ENCODE peak calls at places on chromosomes 7 and 10, in five cellular contexts. L is GM23338; J is CD8-positive, alpha-beta T cell; Z is tibial artery; P is astrocyte. W is an unnamed sample.

GRCh38 chr10:63563623-63564022 is 42.4 kb downstream of the REEP3 start:
- DNase-seq in J (no peak), P (no peak), Z (no peak), L (no peak), W (no peak)

GRCh38 chr10:44030132-44030531 is 354.8 kb downstream of the CXCL12 start:
- DNase-seq in Z (no peak), L (peak; percentile 72), P (no peak), J (peak; percentile 22), W (no peak)

GRCh38 chr7:15628876-15629275 is 57.6 kb downstream of the MEOX2 start:
- DNase-seq in Z (no peak), L (no peak), P (peak; percentile 8), J (no peak), W (no peak)

GRCh38 chr7:116180302-116180701 is 30.0 kb upstream of the TES start:
- DNase-seq in Z (no peak), L (peak; percentile 81), P (no peak), J (peak; percentile 16), W (no peak)

GRCh38 chr10:25766687-25767221 is 167.3 kb upstream of the MYO3A start:
- DNase-seq in L (peak; percentile 91), Z (no peak), J (no peak), P (no peak), W (no peak)

GRCh38 chr7:28149291-28150101 is 31.1 kb downstream of the JAZF1 start:
- DNase-seq in L (no peak), Z (no peak), J (no peak), P (no peak), W (no peak)

GRCh38 chr7:70684173-70684572 is 447.8 kb upstream of the GALNT17 start:
- DNase-seq in L (no peak), P (no peak), J (no peak), Z (no peak), W (no peak)

GRCh38 chr7:69403169-69403568 is 195.1 kb upstream of the AUTS2 start:
- DNase-seq in L (peak; percentile 62), Z (no peak), J (no peak), P (no peak), W (no peak)

GRCh38 chr10:91034494-91035157 is 113.7 kb upstream of the ANKRD1 start:
- DNase-seq in L (peak; percentile 50), Z (peak; percentile 79), P (peak; percentile 62), J (no peak), W (peak; percentile 72)

GRCh38 chr10:132891994-132892393 is 50.4 kb downstream of the CFAP46 start:
- DNase-seq in J (no peak), Z (peak; percentile 7), P (peak; percentile 9), L (no peak), W (peak; percentile 45)

GRCh38 chr10:3776796-3777571 is 8.0 kb downstream of the KLF6 start:
- DNase-seq in L (no peak), P (peak; percentile 96), Z (peak; percentile 55), J (peak; percentile 55), W (peak; percentile 51)

GRCh38 chr7:74262639-74263398 is 8.6 kb upstream of the RFC2 start:
- DNase-seq in L (no peak), P (no peak), Z (no peak), J (no peak), W (no peak)

GRCh38 chr7:22697897-22698645 is 28.9 kb upstream of the IL6 start:
- DNase-seq in L (no peak), P (no peak), J (no peak), Z (no peak), W (no peak)
- H3K36me3 ChIP-seq in L (no peaks in the 10 kb centered on the region), P (no peaks in the 10 kb centered on the region), J (no peaks in the 10 kb centered on the region), Z (no peaks in the 10 kb centered on the region), W (no peaks in the 10 kb centered on the region)

GRCh38 chr7:24825931-24826661 is 68.8 kb upstream of the GSDME start:
- DNase-seq in Z (no peak), L (peak; percentile 53), J (peak; percentile 16), P (peak; percentile 86), W (no peak)
- H3K4me3 ChIP-seq in Z (no peak overlapping the region), L (no peak overlapping the region), J (peak overlapping the region; percentile 3), P (no peak overlapping the region), W (no peak overlapping the region)

GRCh38 chr7:24438232-24438631 is 135.0 kb upstream of the PALS2 start:
- DNase-seq in Z (no peak), L (no peak), J (no peak), P (no peak), W (no peak)

GRCh38 chr7:24440851-24441250 is 132.4 kb upstream of the PALS2 start:
- DNase-seq in L (no peak), Z (no peak), P (no peak), J (no peak), W (no peak)

GRCh38 chr7:24435002-24435401 is 138.2 kb upstream of the PALS2 start:
- DNase-seq in P (no peak), Z (no peak), J (no peak), L (peak; percentile 95), W (no peak)

GRCh38 chr7:24432677-24433076 is 140.6 kb upstream of the PALS2 start:
- DNase-seq in J (no peak), P (no peak), L (no peak), Z (no peak), W (no peak)

DNA sequence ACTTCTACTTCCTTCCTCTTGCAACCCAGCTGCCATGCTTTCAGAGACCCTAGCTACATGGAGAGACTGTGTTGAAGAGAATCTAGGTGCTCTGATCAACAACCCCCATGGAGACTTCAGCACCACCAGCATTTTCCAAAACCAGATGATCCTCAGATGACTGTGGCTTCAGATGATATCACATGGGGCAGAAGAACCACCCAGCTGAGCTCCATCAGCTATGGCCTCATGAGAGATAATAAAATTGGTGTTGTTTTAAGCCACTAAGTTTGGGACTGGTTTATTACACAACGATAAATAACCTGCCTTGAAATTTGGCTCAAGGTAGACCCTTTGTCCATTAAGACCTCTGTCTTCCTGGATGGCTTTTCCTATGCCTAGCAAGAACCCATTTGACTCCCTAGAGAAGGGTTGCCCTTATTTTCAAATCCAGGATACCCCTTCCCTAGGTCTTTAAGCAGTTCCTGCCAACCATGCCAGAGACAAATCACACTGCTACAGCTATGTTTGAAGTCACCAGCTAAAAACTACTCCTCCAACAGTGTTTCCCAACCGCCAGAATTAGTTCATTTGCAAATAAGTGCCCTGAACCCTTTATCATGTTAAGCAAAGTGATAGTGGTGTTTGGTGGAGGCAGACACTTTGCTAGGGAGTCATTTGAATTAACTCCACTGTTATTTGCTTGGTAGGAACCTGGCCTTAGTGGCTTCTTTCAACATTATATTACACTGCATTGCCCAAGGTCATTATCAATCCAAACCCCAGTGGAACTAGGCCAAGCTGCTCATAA is 136.9 kb upstream of the PALS2 start:
- DNase-seq in Z (no peak), P (no peak), L (peak; percentile 80), J (no peak), W (no peak)
- H3K36me3 ChIP-seq in Z (no peaks in the 10 kb centered on the region), P (no peaks in the 10 kb centered on the region), L (no peaks in the 10 kb centered on the region), J (no peaks in the 10 kb centered on the region), W (no peaks in the 10 kb centered on the region)

DNA sequence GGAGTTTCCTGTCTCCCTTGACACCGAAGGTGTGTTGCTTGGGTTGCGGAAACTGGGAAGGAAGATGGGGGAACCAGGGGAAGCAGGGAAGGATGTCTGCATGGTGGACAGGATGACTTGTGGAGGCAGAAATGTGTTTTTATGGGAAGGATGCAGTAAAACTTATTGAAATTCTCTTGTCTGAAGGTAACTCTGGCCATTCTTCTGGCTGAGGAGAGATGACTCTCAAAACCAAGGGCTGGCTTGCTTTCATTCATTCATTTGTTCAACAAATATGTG is 1.5 kb downstream of the UBTD1 start:
- DNase-seq in P (no peak), L (no peak), J (no peak), Z (no peak), W (no peak)
- H3K4me3 ChIP-seq in P (peak overlapping the region; percentile 97), L (peak overlapping the region; percentile 99), J (no peak overlapping the region), Z (peak overlapping the region; percentile 82), W (peak overlapping the region; percentile 92)

GRCh38 chr10:124552877-124553276 is 91.3 kb downstream of the LHPP start:
- DNase-seq in P (no peak), Z (no peak), J (no peak), L (no peak), W (no peak)
- H3K36me3 ChIP-seq in P (no peaks in the 10 kb centered on the region), Z (no peaks in the 10 kb centered on the region), J (no peaks in the 10 kb centered on the region), L (no peaks in the 10 kb centered on the region), W (no peaks in the 10 kb centered on the region)

GRCh38 chr10:92047215-92047614 is 123.6 kb downstream of the BTAF1 start:
- DNase-seq in J (no peak), L (no peak), P (no peak), Z (no peak), W (no peak)

GRCh38 chr10:92042541-92042940 is 119.0 kb downstream of the BTAF1 start:
- DNase-seq in L (peak; percentile 56), P (no peak), J (no peak), Z (no peak), W (no peak)

GRCh38 chr10:92045641-92046106 is 122.1 kb downstream of the BTAF1 start:
- DNase-seq in P (no peak), L (peak; percentile 79), Z (no peak), J (no peak), W (no peak)
- H3K4me3 ChIP-seq in P (no peak overlapping the region), L (peak overlapping the region; percentile 61), Z (no peak overlapping the region), J (no peak overlapping the region), W (no peak overlapping the region)

DNA sequence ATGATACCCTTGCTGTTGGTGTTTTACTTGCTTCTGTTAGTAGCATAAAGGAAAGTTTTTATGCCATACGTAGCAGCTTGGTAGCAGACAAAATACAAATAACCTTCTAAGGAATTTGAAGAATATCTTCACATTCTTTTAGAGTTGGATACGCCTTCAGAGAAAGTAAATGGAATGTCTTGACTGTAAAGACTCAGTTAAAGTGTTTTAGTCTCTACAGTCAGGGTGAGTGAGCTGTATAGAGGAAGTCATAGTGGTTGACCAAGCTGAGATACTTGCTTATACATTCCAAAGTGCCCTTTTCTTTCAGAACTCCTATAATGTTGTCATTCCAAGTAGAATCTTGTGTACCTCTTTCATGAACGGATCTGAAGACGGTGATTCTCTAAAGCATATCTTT is 37.7 kb downstream of the RABGEF1 start:
- DNase-seq in L (no peak), Z (no peak), J (no peak), P (peak; percentile 67), W (no peak)
- H3K36me3 ChIP-seq in L (no peaks in the 10 kb centered on the region), Z (peaks cover 82% of the 10 kb centered on the region), J (peaks cover 13% of the 10 kb centered on the region), P (peaks cover 43% of the 10 kb centered on the region), W (peaks cover 83% of the 10 kb centered on the region)

GRCh38 chr7:6435486-6436384 is 12.0 kb downstream of the DAGLB start:
- DNase-seq in J (peak; percentile 87), Z (peak; percentile 62), L (peak; percentile 89), P (peak; percentile 41), W (peak; percentile 90)
- H3K4me3 ChIP-seq in J (peak overlapping the region; percentile 50), Z (peak overlapping the region; percentile 25), L (no peak overlapping the region), P (no peak overlapping the region), W (peak overlapping the region; percentile 26)

DNA sequence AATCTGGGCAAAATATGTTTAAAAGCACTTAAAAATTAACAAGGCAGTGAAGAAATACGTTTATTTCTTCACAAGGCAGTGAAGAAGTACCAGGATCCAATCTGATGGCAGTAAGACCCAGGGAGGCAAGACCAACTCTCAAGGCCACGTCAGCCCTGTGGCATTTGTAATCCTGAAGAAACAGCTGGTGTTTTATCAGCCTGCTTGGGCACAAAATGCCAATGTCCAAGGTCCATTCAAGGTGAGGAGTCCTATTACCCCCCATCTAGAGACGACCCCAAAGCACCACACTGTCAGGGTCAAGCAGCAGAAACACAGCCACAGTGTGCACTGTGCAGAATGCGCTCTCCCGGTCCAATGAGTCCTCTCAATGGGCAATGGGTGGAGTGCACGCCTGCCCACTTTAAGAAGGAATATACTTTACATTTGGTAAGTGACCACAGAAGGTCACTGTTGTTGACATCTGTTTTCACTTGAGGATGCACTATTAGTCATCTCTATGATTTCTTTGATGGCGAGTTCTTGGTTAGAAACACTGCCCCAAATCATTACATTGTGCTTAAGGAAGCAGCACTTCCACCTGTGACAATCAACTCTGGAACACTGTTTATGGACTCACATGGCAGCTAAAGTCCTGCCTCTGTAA is 12.8 kb downstream of the CPXM2 start:
- DNase-seq in P (no peak), L (no peak), J (no peak), Z (no peak), W (no peak)
- H3K36me3 ChIP-seq in P (no peaks in the 10 kb centered on the region), L (no peaks in the 10 kb centered on the region), J (no peaks in the 10 kb centered on the region), Z (no peaks in the 10 kb centered on the region), W (no peaks in the 10 kb centered on the region)

GRCh38 chr7:151408498-151408838 is 1.4 kb downstream of the WDR86 start:
- DNase-seq in J (no peak), Z (no peak), P (no peak), L (no peak), W (no peak)
- H3K4me3 ChIP-seq in J (peak overlapping the region; percentile 58), Z (no peak overlapping the region), P (no peak overlapping the region), L (peak overlapping the region; percentile 92), W (no peak overlapping the region)

W was measured in heart left ventricle.